ENCODE peak calls at places on chromosomes 7 and 10, in eight cellular contexts. A is NCI-H345, I is H7, E is MCF 10A, R is testis, N is neural crest cell, K is LHCN-M2, C is psoas muscle. Y is an unnamed sample.

GRCh38 chr7:31192996-31193395 is 140.9 kb downstream of the ADCYAP1R1 start:
- DNase-seq in C (peak), N (peak), E (peak), A (peak), K (peak), R (peak), I (peak), Y (peak)

GRCh38 chr10:3579845-3580244 is 205.2 kb downstream of the KLF6 start:
- DNase-seq in K (no peak), N (no peak), E (no peak), R (no peak), I (no peak), A (no peak), C (no peak), Y (no peak)

GRCh38 chr7:76505168-76506080 is 4.9 kb upstream of the UPK3B start:
- DNase-seq in N (no peak), R (no peak), I (peak), K (no peak), A (no peak), C (no peak), E (no peak), Y (no peak)

GRCh38 chr10:58512470-58513188 is at the start of gene BICC1:
- DNase-seq in A (peak), K (peak), C (peak), I (peak), E (peak), N (peak), R (peak), Y (no peak)

GRCh38 chr7:134419875-134420274 is 39.0 kb downstream of the AKR1B1 start:
- DNase-seq in K (peak), R (no peak), E (peak), N (no peak), C (no peak), I (no peak), A (no peak), Y (no peak)

GRCh38 chr10:369441-370221 is 234.4 kb downstream of the ZMYND11 start:
- DNase-seq in I (no peak), R (no peak), A (no peak), K (no peak), E (no peak), N (no peak), C (no peak), Y (no peak)

GRCh38 chr7:151381083-151381332 is 28.8 kb downstream of the WDR86 start:
- DNase-seq in A (no peak), K (no peak), I (no peak), C (no peak), R (no peak), N (no peak), E (no peak), Y (no peak)

GRCh38 chr7:50610521-50611277 is 45.5 kb upstream of the DDC start:
- DNase-seq in K (peak), R (no peak), E (peak), C (no peak), I (no peak), N (no peak), A (no peak), Y (no peak)

GRCh38 chr10:129532838-129533237 is 65.8 kb downstream of the MGMT start:
- DNase-seq in K (peak), A (no peak), E (no peak), C (no peak), N (no peak), I (no peak), R (no peak), Y (no peak)

GRCh38 chr7:3655635-3656034 is 354.6 kb downstream of the SDK1 start:
- DNase-seq in I (no peak), C (no peak), A (no peak), K (no peak), N (no peak), R (no peak), E (no peak), Y (no peak)

Y was measured in NCI-H526.